ENCODE peak calls at places on chromosome 2, in nine cellular contexts. One of them, this sample, is unnamed.

GRCh38 chr2:61534926-61535325 is 3.2 kb downstream of the XPO1 start:
- DNase-seq in NB4: no peak
- DNase-seq in A549: no peak
- DNase-seq in body of pancreas: no peak
- DNase-seq in breast epithelium: no peak
- DNase-seq in tibial artery: no peak
- DNase-seq in SK-N-SH: no peak
- DNase-seq in B cell: no peak
- DNase-seq in H9: no peak
- DNase-seq in this sample: no peak

GRCh38 chr2:43238176-43238575 is 11.8 kb upstream of the ZFP36L2 start:
- DNase-seq in SK-N-SH: no peak
- DNase-seq in body of pancreas: no peak
- DNase-seq in breast epithelium: no peak
- DNase-seq in H9: no peak
- DNase-seq in A549: no peak
- DNase-seq in NB4: no peak
- DNase-seq in tibial artery: no peak
- DNase-seq in B cell: no peak
- DNase-seq in this sample: no peak

GRCh38 chr2:46519265-46519664 is 39.9 kb downstream of the TMEM247 start:
- DNase-seq in NB4: no peak
- DNase-seq in H9: no peak
- DNase-seq in A549: no peak
- DNase-seq in tibial artery: no peak
- DNase-seq in B cell: no peak
- DNase-seq in breast epithelium: no peak
- DNase-seq in body of pancreas: no peak
- DNase-seq in SK-N-SH: no peak
- DNase-seq in this sample: no peak

GRCh38 chr2:232013701-232014353 is 52.3 kb downstream of the DIS3L2 start:
- DNase-seq in breast epithelium: no peak
- DNase-seq in tibial artery: no peak
- DNase-seq in NB4: peak
- DNase-seq in H9: no peak
- DNase-seq in B cell: no peak
- DNase-seq in A549: no peak
- DNase-seq in body of pancreas: no peak
- DNase-seq in SK-N-SH: peak
- DNase-seq in this sample: no peak

GRCh38 chr2:60481257-60481656 is 72.2 kb downstream of the BCL11A start:
- DNase-seq in B cell: no peak
- DNase-seq in breast epithelium: no peak
- DNase-seq in tibial artery: no peak
- DNase-seq in H9: peak
- DNase-seq in NB4: no peak
- DNase-seq in body of pancreas: no peak
- DNase-seq in SK-N-SH: no peak
- DNase-seq in A549: no peak
- DNase-seq in this sample: no peak

GRCh38 chr2:55555977-55556376 is 36.5 kb downstream of the CFAP36 start:
- DNase-seq in A549: no peak
- DNase-seq in breast epithelium: no peak
- DNase-seq in H9: no peak
- DNase-seq in SK-N-SH: no peak
- DNase-seq in tibial artery: no peak
- DNase-seq in B cell: no peak
- DNase-seq in NB4: no peak
- DNase-seq in body of pancreas: no peak
- DNase-seq in this sample: peak

GRCh38 chr2:182049330-182049729 is 63.7 kb downstream of the PPP1R1C start:
- DNase-seq in NB4: no peak
- DNase-seq in tibial artery: no peak
- DNase-seq in B cell: no peak
- DNase-seq in H9: no peak
- DNase-seq in body of pancreas: no peak
- DNase-seq in SK-N-SH: no peak
- DNase-seq in A549: no peak
- DNase-seq in breast epithelium: no peak
- DNase-seq in this sample: no peak

GRCh38 chr2:218806346-218806978 is 24.5 kb downstream of the CYP27A1 start:
- DNase-seq in tibial artery: peak
- DNase-seq in H9: no peak
- DNase-seq in NB4: peak
- DNase-seq in A549: no peak
- DNase-seq in SK-N-SH: no peak
- DNase-seq in body of pancreas: peak
- DNase-seq in B cell: no peak
- DNase-seq in breast epithelium: peak
- DNase-seq in this sample: peak

GRCh38 chr2:201130524-201131186 is 14.7 kb downstream of the CFLAR start:
- DNase-seq in SK-N-SH: no peak
- DNase-seq in body of pancreas: no peak
- DNase-seq in H9: no peak
- DNase-seq in B cell: no peak
- DNase-seq in A549: no peak
- DNase-seq in breast epithelium: no peak
- DNase-seq in tibial artery: no peak
- DNase-seq in NB4: peak
- DNase-seq in this sample: no peak

GRCh38 chr2:20643826-20644225 is 7.1 kb downstream of the HS1BP3 start:
- DNase-seq in tibial artery: no peak
- DNase-seq in H9: no peak
- DNase-seq in B cell: no peak
- DNase-seq in NB4: no peak
- DNase-seq in breast epithelium: no peak
- DNase-seq in SK-N-SH: no peak
- DNase-seq in body of pancreas: no peak
- DNase-seq in A549: no peak
- DNase-seq in this sample: no peak

GRCh38 chr2:20641123-20641985 is 9.5 kb downstream of the HS1BP3 start:
- DNase-seq in SK-N-SH: no peak
- DNase-seq in A549: no peak
- DNase-seq in B cell: no peak
- DNase-seq in H9: no peak
- DNase-seq in tibial artery: peak
- DNase-seq in body of pancreas: no peak
- DNase-seq in NB4: no peak
- DNase-seq in breast epithelium: no peak
- DNase-seq in this sample: no peak

GRCh38 chr2:20640411-20641122 is 10.3 kb downstream of the HS1BP3 start:
- DNase-seq in SK-N-SH: no peak
- DNase-seq in tibial artery: no peak
- DNase-seq in NB4: no peak
- DNase-seq in breast epithelium: no peak
- DNase-seq in body of pancreas: peak
- DNase-seq in A549: no peak
- DNase-seq in H9: no peak
- DNase-seq in B cell: no peak
- DNase-seq in this sample: no peak

GRCh38 chr2:20643060-20643459 is 7.8 kb downstream of the HS1BP3 start:
- DNase-seq in H9: no peak
- DNase-seq in NB4: no peak
- DNase-seq in breast epithelium: no peak
- DNase-seq in A549: no peak
- DNase-seq in SK-N-SH: no peak
- DNase-seq in body of pancreas: no peak
- DNase-seq in B cell: no peak
- DNase-seq in tibial artery: no peak
- DNase-seq in this sample: no peak

GRCh38 chr2:20642026-20642971 is 8.6 kb downstream of the HS1BP3 start:
- DNase-seq in breast epithelium: peak
- DNase-seq in tibial artery: peak
- DNase-seq in A549: peak
- DNase-seq in SK-N-SH: peak
- DNase-seq in NB4: peak
- DNase-seq in H9: peak
- DNase-seq in body of pancreas: peak
- DNase-seq in B cell: peak
- DNase-seq in this sample: peak
- TF ChIP-seq CTCF in breast epithelium: peak
- TF ChIP-seq CTCF in tibial artery: peak
- TF ChIP-seq CTCF in A549: peak
- TF ChIP-seq CTCF in SK-N-SH: peak
- TF ChIP-seq CTCF in NB4: peak
- TF ChIP-seq CTCF in H9: peak
- TF ChIP-seq CTCF in body of pancreas: peak
- TF ChIP-seq CTCF in B cell: peak
- TF ChIP-seq CTCF in this sample: peak

GRCh38 chr2:236568922-236569592 is 568 bp upstream of the ACKR3 start:
- DNase-seq in NB4: no peak
- DNase-seq in H9: no peak
- DNase-seq in B cell: no peak
- DNase-seq in breast epithelium: no peak
- DNase-seq in SK-N-SH: no peak
- DNase-seq in A549: no peak
- DNase-seq in body of pancreas: no peak
- DNase-seq in tibial artery: no peak
- DNase-seq in this sample: no peak

GRCh38 chr2:236569593-236569973 is at the start of gene ACKR3:
- DNase-seq in breast epithelium: no peak
- DNase-seq in B cell: peak
- DNase-seq in A549: peak
- DNase-seq in tibial artery: peak
- DNase-seq in H9: peak
- DNase-seq in body of pancreas: peak
- DNase-seq in NB4: peak
- DNase-seq in SK-N-SH: peak
- DNase-seq in this sample: peak

GRCh38 chr2:236566596-236566995 is 3.0 kb upstream of the ACKR3 start:
- DNase-seq in H9: no peak
- DNase-seq in B cell: no peak
- DNase-seq in SK-N-SH: no peak
- DNase-seq in A549: no peak
- DNase-seq in body of pancreas: no peak
- DNase-seq in breast epithelium: no peak
- DNase-seq in NB4: no peak
- DNase-seq in tibial artery: no peak
- DNase-seq in this sample: no peak

GRCh38 chr2:236570081-236570979 is 705 bp downstream of the ACKR3 start:
- DNase-seq in tibial artery: no peak
- DNase-seq in B cell: no peak
- DNase-seq in body of pancreas: no peak
- DNase-seq in H9: no peak
- DNase-seq in SK-N-SH: no peak
- DNase-seq in breast epithelium: no peak
- DNase-seq in A549: no peak
- DNase-seq in NB4: no peak
- DNase-seq in this sample: no peak

DNA sequence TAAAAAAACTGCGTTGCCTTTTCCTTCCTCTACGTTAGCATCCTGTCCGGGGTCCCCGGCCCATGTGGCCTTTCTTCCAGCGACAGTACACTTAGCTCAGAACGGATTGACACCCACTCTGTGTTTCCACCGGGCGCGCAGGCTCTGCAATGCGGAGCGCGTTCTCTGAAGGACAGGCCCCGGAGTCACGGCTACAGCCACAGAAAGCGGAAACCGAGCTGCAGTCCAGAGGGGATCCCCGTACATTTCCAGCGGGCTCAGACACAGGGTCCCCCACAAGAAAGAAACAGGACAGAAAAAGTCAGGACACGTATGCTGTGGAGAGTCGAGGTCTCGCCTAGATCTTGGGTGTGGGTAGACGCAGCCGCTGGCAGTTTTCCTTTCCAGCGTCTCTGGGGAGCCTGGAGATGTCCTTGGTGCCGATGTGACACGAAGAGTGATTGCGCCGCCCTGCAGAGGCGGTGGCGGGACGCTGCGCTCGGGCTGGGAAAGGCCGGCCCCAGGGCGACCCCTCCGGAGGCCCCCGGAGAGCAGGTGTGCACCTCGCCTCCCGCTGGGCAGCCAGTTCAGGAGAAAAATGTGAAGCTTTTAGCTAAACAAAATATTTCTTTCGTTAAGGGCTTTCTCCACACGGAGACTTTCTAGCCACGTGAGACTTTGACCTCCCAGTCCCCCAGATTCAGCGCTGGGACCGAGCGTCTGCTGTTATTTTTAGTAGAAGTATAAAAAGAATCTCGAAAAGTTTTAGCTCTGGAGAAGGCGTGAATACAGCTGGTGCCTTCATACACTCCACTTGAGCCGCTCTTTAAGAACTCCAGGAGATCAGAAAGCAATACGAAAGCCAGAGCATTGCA is 1.3 kb upstream of the ACKR3 start:
- DNase-seq in tibial artery: peak
- DNase-seq in B cell: peak
- DNase-seq in body of pancreas: peak
- DNase-seq in A549: no peak
- DNase-seq in H9: no peak
- DNase-seq in NB4: no peak
- DNase-seq in breast epithelium: peak
- DNase-seq in SK-N-SH: peak
- DNase-seq in this sample: peak
- TF ChIP-seq CTCF in tibial artery: no peak
- TF ChIP-seq CTCF in B cell: no peak
- TF ChIP-seq CTCF in body of pancreas: no peak
- TF ChIP-seq CTCF in A549: no peak
- TF ChIP-seq CTCF in H9: no peak
- TF ChIP-seq CTCF in NB4: no peak
- TF ChIP-seq CTCF in breast epithelium: peak
- TF ChIP-seq CTCF in SK-N-SH: no peak
- TF ChIP-seq CTCF in this sample: no peak

DNA sequence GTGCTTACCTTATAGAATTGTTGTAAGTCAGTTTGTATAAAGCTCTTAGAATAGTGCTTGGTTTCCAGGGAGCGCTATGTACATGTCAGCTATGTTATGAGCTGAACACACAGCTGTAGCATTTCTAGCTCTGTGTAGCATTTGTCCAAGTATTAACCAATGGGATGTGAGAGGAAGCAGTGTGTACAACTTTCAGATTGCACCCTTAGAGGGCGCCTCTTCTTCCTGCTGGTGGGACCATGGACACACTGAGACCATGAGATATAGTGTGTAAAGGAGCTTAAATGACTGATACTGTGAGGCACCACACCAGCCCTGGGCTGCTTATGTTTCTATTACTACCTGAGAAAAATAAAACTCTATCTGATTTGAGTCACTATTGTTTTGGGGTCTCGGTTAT is 380.2 kb downstream of the LNPK start:
- DNase-seq in H9: no peak
- DNase-seq in SK-N-SH: no peak
- DNase-seq in A549: no peak
- DNase-seq in tibial artery: no peak
- DNase-seq in NB4: peak
- DNase-seq in body of pancreas: no peak
- DNase-seq in B cell: no peak
- DNase-seq in breast epithelium: no peak
- DNase-seq in this sample: no peak
- TF ChIP-seq CTCF in H9: peak
- TF ChIP-seq CTCF in SK-N-SH: no peak
- TF ChIP-seq CTCF in A549: no peak
- TF ChIP-seq CTCF in tibial artery: no peak
- TF ChIP-seq CTCF in NB4: no peak
- TF ChIP-seq CTCF in body of pancreas: no peak
- TF ChIP-seq CTCF in B cell: no peak
- TF ChIP-seq CTCF in breast epithelium: no peak
- TF ChIP-seq CTCF in this sample: no peak

DNA sequence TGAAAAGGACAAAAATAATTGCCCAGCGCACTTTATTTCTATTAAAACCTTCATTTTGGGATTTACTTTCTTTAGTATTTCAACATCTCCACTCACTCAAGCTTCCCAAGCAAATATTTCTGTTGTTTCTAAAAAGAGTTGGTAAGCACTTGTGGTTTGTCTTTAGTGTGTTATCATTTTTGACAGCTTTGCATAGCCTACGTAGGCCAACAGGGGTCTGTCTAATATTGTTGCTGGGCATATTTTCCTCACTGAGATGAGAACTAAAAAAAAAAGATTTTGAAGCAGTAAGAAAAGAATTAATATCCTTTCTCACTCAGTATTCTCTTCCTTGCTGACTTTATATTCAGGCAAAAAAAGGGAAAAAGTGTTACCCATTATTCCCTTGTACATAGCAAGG is 494.1 kb downstream of the ARHGAP15 start:
- DNase-seq in NB4: no peak
- DNase-seq in tibial artery: no peak
- DNase-seq in breast epithelium: no peak
- DNase-seq in B cell: no peak
- DNase-seq in H9: no peak
- DNase-seq in body of pancreas: no peak
- DNase-seq in A549: no peak
- DNase-seq in SK-N-SH: no peak
- DNase-seq in this sample: no peak
- TF ChIP-seq CTCF in NB4: no peak
- TF ChIP-seq CTCF in tibial artery: no peak
- TF ChIP-seq CTCF in breast epithelium: no peak
- TF ChIP-seq CTCF in B cell: no peak
- TF ChIP-seq CTCF in H9: no peak
- TF ChIP-seq CTCF in body of pancreas: no peak
- TF ChIP-seq CTCF in A549: no peak
- TF ChIP-seq CTCF in SK-N-SH: peak
- TF ChIP-seq CTCF in this sample: no peak

This sample was measured in Calu3.